ENCODE peak calls at places on chromosomes 5 and 9, in nine cellular contexts. One of them, this sample, is unnamed.

GRCh38 chr5:15510092-15510491 is 10.1 kb downstream of the FBXL7 start:
- DNase-seq in activated CD4-positive, alpha-beta T cell treated with anti-CD3 and anti-CD28 coated beads for 36 hours: no peak
- DNase-seq in PC-3: no peak
- DNase-seq in thyroid gland: no peak
- DNase-seq in NB4: no peak
- DNase-seq in naive thymus-derived CD4-positive, alpha-beta T cell: no peak
- DNase-seq in GM23338: no peak
- DNase-seq in hepatic stellate cell: no peak
- DNase-seq in Right ventricle myocardium inferior: no peak
- DNase-seq in this sample: no peak

GRCh38 chr5:66660401-66660800 is 64.2 kb downstream of the MAST4 start:
- DNase-seq in activated CD4-positive, alpha-beta T cell treated with anti-CD3 and anti-CD28 coated beads for 36 hours: no peak
- DNase-seq in PC-3: no peak
- DNase-seq in thyroid gland: no peak
- DNase-seq in NB4: no peak
- DNase-seq in naive thymus-derived CD4-positive, alpha-beta T cell: no peak
- DNase-seq in GM23338: no peak
- DNase-seq in hepatic stellate cell: no peak
- DNase-seq in Right ventricle myocardium inferior: no peak
- DNase-seq in this sample: no peak

GRCh38 chr9:32426278-32426939 is 42.0 kb downstream of the ACO1 start:
- DNase-seq in activated CD4-positive, alpha-beta T cell treated with anti-CD3 and anti-CD28 coated beads for 36 hours: no peak
- DNase-seq in PC-3: peak
- DNase-seq in thyroid gland: no peak
- DNase-seq in NB4: peak
- DNase-seq in naive thymus-derived CD4-positive, alpha-beta T cell: no peak
- DNase-seq in GM23338: no peak
- DNase-seq in hepatic stellate cell: peak
- DNase-seq in Right ventricle myocardium inferior: no peak
- DNase-seq in this sample: no peak

GRCh38 chr9:17802249-17802857 is 223.5 kb downstream of the SH3GL2 start:
- DNase-seq in activated CD4-positive, alpha-beta T cell treated with anti-CD3 and anti-CD28 coated beads for 36 hours: no peak
- DNase-seq in PC-3: peak
- DNase-seq in thyroid gland: no peak
- DNase-seq in NB4: peak
- DNase-seq in naive thymus-derived CD4-positive, alpha-beta T cell: no peak
- DNase-seq in GM23338: peak
- DNase-seq in hepatic stellate cell: peak
- DNase-seq in Right ventricle myocardium inferior: no peak
- DNase-seq in this sample: no peak

GRCh38 chr9:112711050-112711689 is 6.7 kb downstream of the INIP start:
- DNase-seq in activated CD4-positive, alpha-beta T cell treated with anti-CD3 and anti-CD28 coated beads for 36 hours: no peak
- DNase-seq in PC-3: peak
- DNase-seq in thyroid gland: peak
- DNase-seq in NB4: peak
- DNase-seq in naive thymus-derived CD4-positive, alpha-beta T cell: no peak
- DNase-seq in GM23338: peak
- DNase-seq in hepatic stellate cell: peak
- DNase-seq in Right ventricle myocardium inferior: no peak
- DNase-seq in this sample: no peak

GRCh38 chr5:125298711-125299379 is 552.4 kb upstream of the ZNF608 start:
- DNase-seq in activated CD4-positive, alpha-beta T cell treated with anti-CD3 and anti-CD28 coated beads for 36 hours: no peak
- DNase-seq in PC-3: no peak
- DNase-seq in thyroid gland: no peak
- DNase-seq in NB4: no peak
- DNase-seq in naive thymus-derived CD4-positive, alpha-beta T cell: no peak
- DNase-seq in GM23338: no peak
- DNase-seq in hepatic stellate cell: no peak
- DNase-seq in Right ventricle myocardium inferior: no peak
- DNase-seq in this sample: no peak

GRCh38 chr9:18480649-18481048 is 6.7 kb downstream of the ADAMTSL1 start:
- DNase-seq in activated CD4-positive, alpha-beta T cell treated with anti-CD3 and anti-CD28 coated beads for 36 hours: no peak
- DNase-seq in PC-3: peak
- DNase-seq in thyroid gland: no peak
- DNase-seq in NB4: peak
- DNase-seq in naive thymus-derived CD4-positive, alpha-beta T cell: no peak
- DNase-seq in GM23338: no peak
- DNase-seq in hepatic stellate cell: no peak
- DNase-seq in Right ventricle myocardium inferior: no peak
- DNase-seq in this sample: no peak

GRCh38 chr5:72210913-72211670 is 103.8 kb downstream of the MAP1B start:
- DNase-seq in activated CD4-positive, alpha-beta T cell treated with anti-CD3 and anti-CD28 coated beads for 36 hours: no peak
- DNase-seq in PC-3: peak
- DNase-seq in thyroid gland: peak
- DNase-seq in NB4: no peak
- DNase-seq in naive thymus-derived CD4-positive, alpha-beta T cell: no peak
- DNase-seq in GM23338: no peak
- DNase-seq in hepatic stellate cell: peak
- DNase-seq in Right ventricle myocardium inferior: no peak
- DNase-seq in this sample: no peak

GRCh38 chr9:134575817-134576176 is 65.8 kb upstream of the COL5A1 start:
- DNase-seq in activated CD4-positive, alpha-beta T cell treated with anti-CD3 and anti-CD28 coated beads for 36 hours: no peak
- DNase-seq in PC-3: no peak
- DNase-seq in thyroid gland: no peak
- DNase-seq in NB4: no peak
- DNase-seq in naive thymus-derived CD4-positive, alpha-beta T cell: no peak
- DNase-seq in GM23338: no peak
- DNase-seq in hepatic stellate cell: no peak
- DNase-seq in Right ventricle myocardium inferior: no peak
- DNase-seq in this sample: no peak

GRCh38 chr9:78472111-78472510 is 175.2 kb downstream of the PSAT1 start:
- DNase-seq in activated CD4-positive, alpha-beta T cell treated with anti-CD3 and anti-CD28 coated beads for 36 hours: no peak
- DNase-seq in PC-3: no peak
- DNase-seq in thyroid gland: no peak
- DNase-seq in NB4: no peak
- DNase-seq in naive thymus-derived CD4-positive, alpha-beta T cell: no peak
- DNase-seq in GM23338: no peak
- DNase-seq in hepatic stellate cell: no peak
- DNase-seq in Right ventricle myocardium inferior: no peak
- DNase-seq in this sample: no peak

GRCh38 chr9:33924978-33925797 is 108.2 kb downstream of the UBE2R2 start:
- DNase-seq in activated CD4-positive, alpha-beta T cell treated with anti-CD3 and anti-CD28 coated beads for 36 hours: peak
- DNase-seq in PC-3: peak
- DNase-seq in thyroid gland: peak
- DNase-seq in NB4: peak
- DNase-seq in naive thymus-derived CD4-positive, alpha-beta T cell: no peak
- DNase-seq in GM23338: peak
- DNase-seq in hepatic stellate cell: peak
- DNase-seq in Right ventricle myocardium inferior: no peak
- DNase-seq in this sample: no peak